ENCODE peak calls at places on chromosomes 11 and 22, in ten cellular contexts. L is K562; G is naive thymus-derived CD4-positive, alpha-beta T cell; S is mammary epithelial cell; Q is neural progenitor cell; B is ovary; U is pancreas; Y is astrocyte; F is BE2C; J is PC-3. Z is an unnamed sample.
A peak's percentile ranks its signal among the peaks of the same experiment; 100 is the strongest.

GRCh38 chr11:124946735-124947141 is 7.3 kb upstream of the CCDC15 start:
- DNase-seq in U (no peak), S (peak; percentile 86), F (no peak), Q (no peak), J (peak; percentile 24), B (no peak), G (no peak), L (no peak), Y (no peak), Z (no peak)

GRCh38 chr11:94504689-94505293 is 7.5 kb upstream of the C11orf97 start:
- DNase-seq in Q (peak; percentile 56), U (no peak), B (no peak), Y (peak; percentile 24), S (peak; percentile 38), G (no peak), J (peak; percentile 90), F (no peak), L (peak; percentile 63), Z (no peak)

GRCh38 chr11:40445391-40445790 is 1014.1 kb downstream of the LRRC4C start:
- DNase-seq in U (no peak), S (no peak), L (no peak), Q (peak; percentile 8), G (no peak), Y (peak; percentile 34), F (no peak), J (no peak), B (no peak), Z (no peak)

GRCh38 chr11:70203749-70204465 is 811 bp downstream of the FADD start:
- DNase-seq in J (peak; percentile 97), L (peak; percentile 92), Q (peak; percentile 49), G (peak; percentile 48), B (peak; percentile 61), S (peak; percentile 90), F (peak; percentile 72), Y (peak; percentile 79), U (peak; percentile 32), Z (peak; percentile 55)

GRCh38 chr11:77421041-77421723 is 52.7 kb downstream of the PAK1 start:
- DNase-seq in J (no peak), Y (no peak), S (no peak), Q (no peak), G (no peak), B (no peak), U (no peak), F (no peak), L (peak; percentile 20), Z (no peak)

GRCh38 chr11:101470881-101471535 is 112.8 kb downstream of the TRPC6 start:
- DNase-seq in S (peak; percentile 23), J (peak; percentile 45), U (no peak), Y (no peak), B (no peak), Q (no peak), L (no peak), G (no peak), F (no peak), Z (no peak)

GRCh38 chr11:75031224-75031753 is 42.6 kb downstream of the NEU3 start:
- DNase-seq in S (peak; percentile 48), L (peak; percentile 97), U (no peak), Y (peak; percentile 89), Q (no peak), F (peak; percentile 46), G (no peak), B (no peak), J (peak; percentile 72), Z (no peak)

GRCh38 chr11:80970016-80970516 is 1529.2 kb upstream of the TENM4 start:
- DNase-seq in F (no peak), B (no peak), S (no peak), J (no peak), Y (no peak), U (no peak), G (no peak), Q (no peak), L (no peak), Z (no peak)

GRCh38 chr11:133956650-133957633 is at the start of gene IGSF9B:
- DNase-seq in Y (peak; percentile 56), S (peak; percentile 88), J (peak; percentile 74), Q (peak; percentile 94), U (peak; percentile 97), F (peak; percentile 92), B (peak; percentile 80), G (peak; percentile 90), L (no peak), Z (peak; percentile 79)

GRCh38 chr22:20624161-20624616 is 116.8 kb downstream of the MED15 start:
- DNase-seq in Q (no peak), Y (peak; percentile 2), U (no peak), G (no peak), L (no peak), J (peak; percentile 23), S (peak; percentile 41), B (no peak), F (no peak), Z (no peak)

GRCh38 chr22:40183029-40183581 is 5.4 kb downstream of the TNRC6B start:
- DNase-seq in U (no peak), F (no peak), S (peak; percentile 50), Q (peak; percentile 39), G (no peak), B (no peak), J (peak; percentile 57), L (peak; percentile 35), Y (peak; percentile 89), Z (no peak)

GRCh38 chr11:95104916-95105315 is 15.3 kb downstream of the ENDOD1 start:
- DNase-seq in U (no peak), B (no peak), F (no peak), Y (no peak), G (no peak), Q (no peak), S (no peak), J (no peak), L (no peak), Z (no peak)

GRCh38 chr11:126352934-126353801 is 2.3 kb upstream of the ST3GAL4 start:
- DNase-seq in G (no peak), U (no peak), S (peak; percentile 86), J (peak; percentile 88), B (no peak), F (no peak), Q (no peak), Y (peak; percentile 65), L (peak; percentile 90), Z (no peak)

GRCh38 chr11:60857378-60858232 is 1.9 kb upstream of the PTGDR2 start:
- DNase-seq in F (no peak), S (no peak), Q (no peak), B (no peak), U (no peak), Y (no peak), J (peak; percentile 63), G (no peak), L (peak; percentile 54), Z (no peak)

GRCh38 chr11:20110908-20111669 is 49.2 kb downstream of the DBX1 start:
- DNase-seq in J (peak; percentile 90), U (no peak), L (peak; percentile 84), S (peak; percentile 93), F (peak; percentile 28), Q (peak; percentile 76), B (no peak), G (no peak), Y (peak; percentile 98), Z (no peak)

GRCh38 chr22:17988800-17989513 is 35.4 kb downstream of the MICAL3 start:
- DNase-seq in Y (no peak), F (no peak), J (no peak), L (no peak), S (no peak), U (no peak), Q (no peak), B (no peak), G (no peak), Z (no peak)

GRCh38 chr22:28802595-28803087 is 2.3 kb upstream of the XBP1 start:
- DNase-seq in J (no peak), L (no peak), Y (no peak), F (no peak), G (no peak), B (no peak), U (no peak), S (no peak), Q (no peak), Z (no peak)

GRCh38 chr11:92329644-92330043 is 105.0 kb downstream of the FAT3 start:
- DNase-seq in S (peak; percentile 84), L (no peak), Y (peak; percentile 67), G (no peak), U (no peak), Q (no peak), J (peak; percentile 59), B (no peak), F (no peak), Z (no peak)

DNA sequence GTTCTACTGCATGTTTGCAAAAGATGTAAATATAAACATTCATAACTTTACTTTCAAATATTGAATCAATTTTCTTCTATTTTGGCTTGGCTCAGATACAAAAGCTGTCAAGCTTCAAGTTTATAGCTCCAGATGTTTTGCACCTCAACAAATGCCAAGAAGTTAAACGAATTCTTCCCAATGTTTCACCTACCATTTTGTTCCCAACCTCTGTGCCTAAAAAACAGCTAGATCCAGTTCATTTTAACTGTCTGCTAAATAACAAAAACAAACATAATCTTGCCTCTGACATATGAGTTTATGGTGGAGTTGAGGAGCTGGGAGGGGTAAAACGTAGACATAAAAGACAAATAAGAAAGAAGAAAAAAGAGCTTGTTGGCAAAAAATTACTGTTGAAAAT is 76.4 kb downstream of the RAB30 start:
- DNase-seq in U (no peak), G (no peak), B (no peak), S (no peak), J (no peak), L (no peak), F (no peak), Q (no peak), Y (no peak), Z (no peak)
- H3K36me3 ChIP-seq in U (no peaks in the 10 kb centered on the region), G (no peaks in the 10 kb centered on the region), B (no peaks in the 10 kb centered on the region), S (no peaks in the 10 kb centered on the region), J (no peaks in the 10 kb centered on the region), L (no peaks in the 10 kb centered on the region), F (no peaks in the 10 kb centered on the region), Q (no peaks in the 10 kb centered on the region), Y (no peaks in the 10 kb centered on the region), Z (no peaks in the 10 kb centered on the region)

GRCh38 chr22:38220653-38221386 is 19.0 kb downstream of the MAFF start:
- DNase-seq in B (no peak), J (no peak), L (no peak), Q (no peak), S (no peak), Y (no peak), F (no peak), G (no peak), U (no peak), Z (no peak)
- H3K36me3 ChIP-seq in B (no peaks in the 10 kb centered on the region), J (no peaks in the 10 kb centered on the region), L (peaks cover 5% of the 10 kb centered on the region), Q (no peaks in the 10 kb centered on the region), S (peaks cover 2% of the 10 kb centered on the region), Y (peaks cover 7% of the 10 kb centered on the region), F (peaks cover 3% of the 10 kb centered on the region), G (no peaks in the 10 kb centered on the region), U (peaks cover 2% of the 10 kb centered on the region), Z (no peaks in the 10 kb centered on the region)

DNA sequence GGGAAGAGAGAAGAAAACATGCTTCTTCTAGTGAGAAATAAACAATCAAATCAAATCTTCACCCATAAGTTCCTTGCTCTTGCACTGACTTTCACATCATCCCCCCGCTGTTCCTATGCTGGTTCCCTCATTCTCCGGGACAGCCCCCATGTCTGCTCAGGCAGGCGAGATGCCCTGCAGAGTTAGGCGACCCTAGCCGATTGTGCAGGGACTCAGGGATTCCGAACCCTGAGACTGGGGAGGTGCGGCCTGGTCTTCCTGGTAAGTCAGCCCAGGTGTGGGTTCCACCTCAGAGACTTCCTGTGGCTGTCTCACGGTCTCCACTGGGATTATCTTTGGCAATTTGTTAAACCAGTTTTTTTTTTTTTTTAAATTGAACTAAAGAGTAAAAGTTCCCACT is 6.6 kb downstream of the TTC38 start:
- DNase-seq in Q (no peak), L (no peak), S (no peak), U (no peak), F (no peak), Y (no peak), J (no peak), G (no peak), B (no peak), Z (no peak)
- H3K36me3 ChIP-seq in Q (no peaks in the 10 kb centered on the region), L (peaks cover 64% of the 10 kb centered on the region), S (peaks cover 11% of the 10 kb centered on the region), U (peaks cover 37% of the 10 kb centered on the region), F (peaks cover 22% of the 10 kb centered on the region), Y (peaks cover 22% of the 10 kb centered on the region), J (peaks cover 6% of the 10 kb centered on the region), G (no peaks in the 10 kb centered on the region), B (peaks cover 2% of the 10 kb centered on the region), Z (no peaks in the 10 kb centered on the region)

GRCh38 chr22:22753526-22754267 is 109.3 kb downstream of the GGTLC2 start:
- DNase-seq in S (peak; percentile 5), J (peak; percentile 62), Q (peak; percentile 70), Y (no peak), F (peak; percentile 70), U (peak; percentile 76), L (peak; percentile 96), G (peak; percentile 52), B (peak; percentile 19), Z (no peak)
- H3K36me3 ChIP-seq in S (no peaks in the 10 kb centered on the region), J (no peaks in the 10 kb centered on the region), Q (no peaks in the 10 kb centered on the region), Y (no peaks in the 10 kb centered on the region), F (no peaks in the 10 kb centered on the region), U (no peaks in the 10 kb centered on the region), L (no peaks in the 10 kb centered on the region), G (no peaks in the 10 kb centered on the region), B (no peaks in the 10 kb centered on the region), Z (no peaks in the 10 kb centered on the region)